ENCODE peak calls at places on chromosome 15, in four cellular contexts. One of them, this sample, is unnamed.
A peak's percentile ranks its signal among the peaks of the same experiment; 100 is the strongest.

GRCh38 chr15:75049392-75049791 is 26.0 kb downstream of the PPCDC start:
- DNase-seq in fibroblast of pulmonary artery: peak; percentile 72
- DNase-seq in posterior cingulate gyrus: peak; percentile 72
- DNase-seq in epithelial cell of prostate: no peak
- DNase-seq in this sample: no peak

GRCh38 chr15:69729167-69729748 is 276.6 kb downstream of the RPLP1 start:
- DNase-seq in fibroblast of pulmonary artery: peak; percentile 56
- DNase-seq in posterior cingulate gyrus: no peak
- DNase-seq in epithelial cell of prostate: no peak
- DNase-seq in this sample: peak; percentile 42

GRCh38 chr15:34330279-34330678 is 7.3 kb downstream of the SLC12A6 start:
- DNase-seq in fibroblast of pulmonary artery: no peak
- DNase-seq in posterior cingulate gyrus: no peak
- DNase-seq in epithelial cell of prostate: no peak
- DNase-seq in this sample: no peak

GRCh38 chr15:60912984-60913697 is 316.0 kb downstream of the RORA start:
- DNase-seq in fibroblast of pulmonary artery: peak; percentile 52
- DNase-seq in posterior cingulate gyrus: no peak
- DNase-seq in epithelial cell of prostate: no peak
- DNase-seq in this sample: no peak

GRCh38 chr15:68408971-68409370 is 23.0 kb downstream of the ITGA11 start:
- DNase-seq in fibroblast of pulmonary artery: no peak
- DNase-seq in posterior cingulate gyrus: no peak
- DNase-seq in epithelial cell of prostate: no peak
- DNase-seq in this sample: no peak

GRCh38 chr15:29812384-29812694 is 9.9 kb downstream of the TJP1 start:
- DNase-seq in fibroblast of pulmonary artery: peak; percentile 69
- DNase-seq in posterior cingulate gyrus: no peak
- DNase-seq in epithelial cell of prostate: peak; percentile 90
- DNase-seq in this sample: peak; percentile 77

GRCh38 chr15:24772709-24773373 is 97.3 kb downstream of the NPAP1 start:
- DNase-seq in fibroblast of pulmonary artery: peak; percentile 84
- DNase-seq in posterior cingulate gyrus: peak; percentile 76
- DNase-seq in epithelial cell of prostate: peak; percentile 29
- DNase-seq in this sample: peak; percentile 81

GRCh38 chr15:45660231-45660979 is 25.6 kb downstream of the SQOR start:
- DNase-seq in fibroblast of pulmonary artery: no peak
- DNase-seq in posterior cingulate gyrus: no peak
- DNase-seq in epithelial cell of prostate: no peak
- DNase-seq in this sample: peak; percentile 57

GRCh38 chr15:73727330-73728018 is 25.7 kb downstream of the INSYN1 start:
- DNase-seq in fibroblast of pulmonary artery: peak; percentile 61
- DNase-seq in posterior cingulate gyrus: no peak
- DNase-seq in epithelial cell of prostate: peak; percentile 37
- DNase-seq in this sample: peak; percentile 76

GRCh38 chr15:72751751-72752455 is 31.7 kb downstream of the ADPGK start:
- DNase-seq in fibroblast of pulmonary artery: peak; percentile 50
- DNase-seq in posterior cingulate gyrus: no peak
- DNase-seq in epithelial cell of prostate: no peak
- DNase-seq in this sample: no peak

GRCh38 chr15:31004220-31004733 is 12.8 kb upstream of the MTMR10 start:
- DNase-seq in fibroblast of pulmonary artery: no peak
- DNase-seq in posterior cingulate gyrus: no peak
- DNase-seq in epithelial cell of prostate: no peak
- DNase-seq in this sample: no peak

GRCh38 chr15:90885432-90886290 is 1.4 kb downstream of the FES start:
- DNase-seq in fibroblast of pulmonary artery: peak; percentile 70
- DNase-seq in posterior cingulate gyrus: peak; percentile 81
- DNase-seq in epithelial cell of prostate: no peak
- DNase-seq in this sample: peak; percentile 70

GRCh38 chr15:39367591-39367990 is 213.3 kb upstream of the THBS1 start:
- DNase-seq in fibroblast of pulmonary artery: no peak
- DNase-seq in posterior cingulate gyrus: no peak
- DNase-seq in epithelial cell of prostate: no peak
- DNase-seq in this sample: no peak

GRCh38 chr15:77138167-77138522 is 67.2 kb upstream of the TSPAN3 start:
- DNase-seq in fibroblast of pulmonary artery: peak; percentile 10
- DNase-seq in posterior cingulate gyrus: no peak
- DNase-seq in epithelial cell of prostate: no peak
- DNase-seq in this sample: peak; percentile 40

GRCh38 chr15:67777773-67778172 is 47.5 kb upstream of the SKOR1 start:
- DNase-seq in fibroblast of pulmonary artery: no peak
- DNase-seq in posterior cingulate gyrus: no peak
- DNase-seq in epithelial cell of prostate: no peak
- DNase-seq in this sample: no peak

GRCh38 chr15:41169784-41170183 is 53.7 kb upstream of the INO80 start:
- DNase-seq in fibroblast of pulmonary artery: no peak
- DNase-seq in posterior cingulate gyrus: no peak
- DNase-seq in epithelial cell of prostate: no peak
- DNase-seq in this sample: no peak

GRCh38 chr15:34855397-34855796 is 60.0 kb upstream of the ACTC1 start:
- DNase-seq in fibroblast of pulmonary artery: peak; percentile 84
- DNase-seq in posterior cingulate gyrus: no peak
- DNase-seq in epithelial cell of prostate: peak; percentile 48
- DNase-seq in this sample: peak; percentile 79

GRCh38 chr15:31522056-31522455 is 195.4 kb downstream of the KLF13 start:
- DNase-seq in fibroblast of pulmonary artery: no peak
- DNase-seq in posterior cingulate gyrus: no peak
- DNase-seq in epithelial cell of prostate: no peak
- DNase-seq in this sample: no peak

GRCh38 chr15:91921821-91922198 is 68.3 kb downstream of the SLCO3A1 start:
- DNase-seq in fibroblast of pulmonary artery: no peak
- DNase-seq in posterior cingulate gyrus: no peak
- DNase-seq in epithelial cell of prostate: no peak
- DNase-seq in this sample: peak; percentile 33